ENCODE peak calls at places on chromosome 13, in nine cellular contexts. Q is suprapubic skin, T is epithelial cell of esophagus, L is lower leg skin, R is right lobe of liver, N is choroid plexus epithelial cell, M is body of pancreas, X is fibroblast of lung, S is hepatocyte. C is an unnamed sample.
A peak's percentile ranks its signal among the peaks of the same experiment; 100 is the strongest.

GRCh38 chr13:46676378-46676725 is 120.6 kb downstream of the ESD start:
- DNase-seq in Q (no peak), N (no peak), L (no peak), R (no peak), M (no peak), S (no peak), T (peak; percentile 49), X (no peak), C (no peak)

GRCh38 chr13:39777021-39777420 is 121.6 kb downstream of the COG6 start:
- DNase-seq in Q (no peak), L (no peak), X (no peak), T (no peak), M (no peak), R (no peak), S (no peak), N (no peak), C (peak; percentile 35)

GRCh38 chr13:29969286-29969685 is 118.9 kb upstream of the UBL3 start:
- DNase-seq in L (no peak), M (no peak), N (no peak), S (no peak), R (no peak), Q (no peak), T (peak; percentile 10), X (peak; percentile 99), C (no peak)

GRCh38 chr13:35787937-35788336 is 311.4 kb upstream of the MAB21L1 start:
- DNase-seq in R (no peak), T (no peak), L (no peak), S (no peak), M (no peak), Q (no peak), X (peak; percentile 34), N (no peak), C (no peak)

GRCh38 chr13:50678464-50679162 is 164.9 kb downstream of the DLEU7 start:
- DNase-seq in S (no peak), R (no peak), N (peak; percentile 85), M (no peak), Q (no peak), X (peak; percentile 99), L (no peak), T (peak; percentile 75), C (peak; percentile 95)

GRCh38 chr13:21060063-21060826 is 1.1 kb downstream of the LATS2 start:
- DNase-seq in R (peak; percentile 71), S (peak; percentile 72), X (peak; percentile 57), L (no peak), M (peak; percentile 37), T (peak; percentile 52), Q (peak; percentile 71), N (peak; percentile 64), C (no peak)

GRCh38 chr13:34076943-34077703 is 259.2 kb downstream of the RFC3 start:
- DNase-seq in X (peak; percentile 79), N (peak; percentile 53), M (no peak), Q (no peak), S (peak; percentile 21), R (no peak), T (peak; percentile 32), L (no peak), C (peak; percentile 41)

GRCh38 chr13:37059136-37059847 is at the start of gene SUPT20H:
- DNase-seq in L (peak; percentile 89), T (peak; percentile 95), X (peak; percentile 92), M (peak; percentile 93), R (peak; percentile 96), S (peak; percentile 96), N (peak; percentile 94), Q (peak; percentile 95), C (peak; percentile 91)

GRCh38 chr13:73056054-73056962 is 2.5 kb upstream of the KLF5 start:
- DNase-seq in X (peak; percentile 98), R (no peak), N (peak; percentile 84), L (no peak), T (peak; percentile 76), M (no peak), S (peak; percentile 45), Q (no peak), C (peak; percentile 76)

GRCh38 chr13:44921931-44922758 is 67.1 kb downstream of the NUFIP1 start:
- DNase-seq in M (peak; percentile 79), X (peak; percentile 99), L (peak; percentile 71), R (no peak), T (peak; percentile 95), N (peak; percentile 98), S (peak; percentile 65), Q (no peak), C (peak; percentile 89)

GRCh38 chr13:79380943-79381445 is 25.1 kb downstream of the RBM26 start:
- DNase-seq in S (no peak), N (no peak), X (no peak), R (no peak), T (no peak), Q (no peak), L (no peak), M (no peak), C (no peak)

GRCh38 chr13:65912516-65912915 is 1317.6 kb downstream of the PCDH9 start:
- DNase-seq in L (no peak), S (no peak), Q (no peak), R (no peak), N (no peak), M (no peak), X (no peak), T (no peak), C (no peak)

GRCh38 chr13:89827552-89827951 is 1519.9 kb upstream of the MIR17HG start:
- DNase-seq in Q (no peak), N (peak; percentile 15), S (no peak), T (no peak), M (no peak), X (no peak), R (no peak), L (no peak), C (no peak)

GRCh38 chr13:85665286-85665685 is 133.9 kb downstream of the SLITRK6 start:
- DNase-seq in S (peak; percentile 8), R (no peak), N (peak; percentile 22), Q (no peak), T (peak; percentile 84), X (peak; percentile 74), M (no peak), L (no peak), C (peak; percentile 6)

GRCh38 chr13:71979616-71980015 is 112.6 kb upstream of the DACH1 start:
- DNase-seq in N (peak; percentile 25), T (peak; percentile 53), S (peak; percentile 23), R (no peak), L (no peak), Q (no peak), M (peak; percentile 2), X (peak; percentile 1), C (peak; percentile 4)

GRCh38 chr13:47708386-47708785 is 292.7 kb downstream of the SUCLA2 start:
- DNase-seq in M (no peak), S (no peak), R (no peak), T (peak; percentile 42), Q (no peak), L (no peak), X (peak; percentile 49), N (peak; percentile 63), C (peak; percentile 55)

GRCh38 chr13:24668955-24669354 is 11.3 kb upstream of the ATP12A start:
- DNase-seq in X (no peak), M (no peak), S (no peak), L (no peak), Q (peak; percentile 54), N (no peak), T (peak; percentile 98), R (peak; percentile 20), C (no peak)

GRCh38 chr13:106036870-106037269 is 498.6 kb downstream of the EFNB2 start:
- DNase-seq in N (no peak), Q (no peak), R (no peak), L (no peak), S (no peak), M (no peak), T (no peak), X (no peak), C (no peak)

GRCh38 chr13:88617176-88617575 is 946.0 kb downstream of the SLITRK5 start:
- DNase-seq in M (no peak), S (no peak), T (no peak), N (no peak), R (no peak), Q (no peak), L (no peak), X (no peak), C (no peak)

DNA sequence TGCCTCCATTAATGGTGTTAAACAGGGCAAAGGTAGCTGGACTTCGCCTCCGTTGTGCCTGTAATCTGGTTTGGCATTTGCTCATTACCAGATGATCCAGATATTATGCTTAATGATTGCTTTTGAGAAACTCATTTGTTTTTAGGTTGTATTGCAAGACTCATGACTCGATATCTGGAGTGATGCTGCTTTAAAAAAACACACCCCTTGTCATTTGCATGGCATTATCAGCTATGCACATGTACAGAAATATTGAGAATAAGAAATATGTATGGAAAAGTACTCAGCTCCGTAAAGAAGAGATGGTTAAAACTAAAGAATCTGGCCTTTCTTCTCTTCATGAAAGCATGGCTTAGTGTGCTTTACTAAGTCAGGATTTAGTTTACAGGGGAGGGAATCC is 95.0 kb downstream of the ARHGEF7 start:
- DNase-seq in R (no peak), L (no peak), X (no peak), M (no peak), N (no peak), T (no peak), S (no peak), Q (no peak), C (no peak)
- H3K4me3 ChIP-seq in R (no peak overlapping the region), L (no peak overlapping the region), X (peak overlapping the region; percentile 55), M (no peak overlapping the region), N (peak overlapping the region; percentile 42), T (no peak overlapping the region), S (no peak overlapping the region), Q (no peak overlapping the region), C (peak overlapping the region; percentile 41)

DNA sequence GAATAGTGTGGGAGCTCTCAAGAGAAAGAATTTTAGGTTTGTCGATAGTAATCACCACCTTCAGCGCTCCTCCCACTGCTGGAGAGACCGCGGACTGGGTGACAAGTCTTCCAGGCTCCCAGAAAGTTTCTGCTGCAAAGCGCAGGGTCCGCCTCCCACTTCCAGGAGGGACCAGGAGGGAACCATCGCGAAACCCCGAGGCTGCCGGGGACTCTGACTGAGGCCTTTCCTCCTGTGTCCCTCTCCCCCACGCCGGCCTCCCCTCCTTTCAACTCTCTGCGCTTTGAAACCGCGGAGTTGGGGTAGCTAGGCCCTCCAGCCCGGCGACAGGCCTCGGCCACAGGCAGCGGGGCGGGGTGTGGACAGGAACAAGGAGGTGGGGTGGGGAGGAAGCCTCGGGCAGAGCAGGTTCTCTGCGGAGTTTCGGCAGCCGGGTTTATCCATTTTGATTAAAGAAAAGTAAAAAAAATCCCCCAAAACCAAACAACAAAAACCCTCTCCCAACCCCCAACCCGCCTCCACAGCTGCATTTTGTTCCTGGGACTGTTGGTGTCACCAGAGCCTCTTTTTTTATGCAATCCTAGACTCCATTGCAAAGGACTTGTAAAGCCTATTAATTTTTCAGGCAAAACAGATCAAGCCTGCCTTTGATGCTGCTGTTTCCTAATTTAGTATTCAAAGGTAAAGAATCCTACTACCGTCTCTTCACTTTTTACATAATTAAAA is 157.2 kb downstream of the TM9SF2 start:
- DNase-seq in T (peak; percentile 24), L (peak; percentile 19), Q (peak; percentile 67), N (peak; percentile 86), X (peak; percentile 54), R (peak; percentile 53), M (peak; percentile 24), S (peak; percentile 73), C (peak; percentile 71)
- H3K4me3 ChIP-seq in T (peak overlapping the region; percentile 34), L (peak overlapping the region; percentile 22), Q (peak overlapping the region; percentile 45), N (peak overlapping the region; percentile 62), X (peak overlapping the region; percentile 45), R (peak overlapping the region; percentile 41), M (no peak overlapping the region), S (peak overlapping the region; percentile 31), C (peak overlapping the region; percentile 56)

GRCh38 chr13:104937881-104938280 is 1597.6 kb downstream of the EFNB2 start:
- DNase-seq in S (no peak), L (no peak), T (no peak), Q (no peak), R (no peak), N (peak; percentile 75), X (no peak), M (no peak), C (peak; percentile 20)
- H3K4me3 ChIP-seq in S (no peak overlapping the region), L (no peak overlapping the region), T (no peak overlapping the region), Q (no peak overlapping the region), R (no peak overlapping the region), N (peak overlapping the region; percentile 29), X (no peak overlapping the region), M (no peak overlapping the region), C (no peak overlapping the region)

GRCh38 chr13:41017153-41017552 is 2.0 kb downstream of the ELF1 start:
- DNase-seq in X (no peak), T (peak; percentile 44), L (peak; percentile 33), R (no peak), M (peak; percentile 50), N (no peak), S (peak; percentile 26), Q (no peak), C (no peak)
- H3K4me3 ChIP-seq in X (no peak overlapping the region), T (peak overlapping the region; percentile 61), L (no peak overlapping the region), R (no peak overlapping the region), M (no peak overlapping the region), N (no peak overlapping the region), S (peak overlapping the region; percentile 35), Q (peak overlapping the region; percentile 47), C (no peak overlapping the region)

C was measured in brain microvascular endothelial cell.